ENCODE peak calls at places on chromosomes 5 and 9, in nine cellular contexts. I, W, K, M, P, V, H, F and L are unnamed samples.
A peak's percentile ranks its signal among the peaks of the same experiment; 100 is the strongest.

GRCh38 chr5:92444888-92445287 is 1061.8 kb upstream of the ARRDC3 start:
- DNase-seq in W (no peak), F (no peak), H (no peak), M (no peak), P (no peak), V (no peak), I (no peak), K (no peak), L (no peak)

GRCh38 chr9:135370411-135371375 is 108.9 kb upstream of the PPP1R26 start:
- DNase-seq in V (no peak), K (no peak), W (no peak), F (no peak), I (no peak), P (no peak), M (no peak), H (no peak), L (no peak)

GRCh38 chr9:22005700-22006605 is 3.2 kb downstream of the CDKN2B start:
- DNase-seq in V (peak; percentile 52), H (peak; percentile 60), M (peak; percentile 73), P (no peak), I (peak; percentile 72), W (no peak), F (peak; percentile 55), K (no peak), L (no peak)

GRCh38 chr9:16238730-16239129 is 631.7 kb downstream of the BNC2 start:
- DNase-seq in M (no peak), I (no peak), F (no peak), V (no peak), H (no peak), K (no peak), W (no peak), P (no peak), L (no peak)

GRCh38 chr9:132647355-132647754 is 22.4 kb downstream of the DDX31 start:
- DNase-seq in K (no peak), P (no peak), V (no peak), W (no peak), M (no peak), F (peak; percentile 99), I (no peak), H (peak; percentile 97), L (peak; percentile 96)

GRCh38 chr5:103498211-103498610 is 64.4 kb downstream of the NUDT12 start:
- DNase-seq in M (no peak), K (no peak), F (no peak), V (no peak), I (no peak), P (no peak), W (no peak), H (peak; percentile 57), L (no peak)

GRCh38 chr5:67050125-67050524 is 146.5 kb downstream of the CD180 start:
- DNase-seq in F (no peak), V (no peak), K (no peak), I (no peak), M (no peak), P (no peak), W (no peak), H (no peak), L (no peak)

GRCh38 chr5:138538943-138539627 is 4.0 kb downstream of the ETF1 start:
- DNase-seq in F (no peak), P (no peak), I (no peak), K (no peak), M (no peak), H (no peak), W (no peak), V (no peak), L (no peak)

GRCh38 chr9:115008536-115008935 is 78.1 kb upstream of the TNFSF8 start:
- DNase-seq in P (peak; percentile 54), V (no peak), M (no peak), H (peak; percentile 93), K (no peak), I (no peak), W (no peak), F (peak; percentile 95), L (peak; percentile 57)

GRCh38 chr5:134092875-134093274 is 21.6 kb upstream of the TCF7 start:
- DNase-seq in V (no peak), M (no peak), I (no peak), W (no peak), P (no peak), F (peak; percentile 61), K (no peak), H (no peak), L (no peak)

GRCh38 chr9:6563036-6563435 is 82.5 kb downstream of the GLDC start:
- DNase-seq in K (no peak), F (no peak), V (no peak), P (no peak), M (no peak), I (no peak), H (no peak), W (no peak), L (peak; percentile 67)

GRCh38 chr5:54883374-54884194 is 101.8 kb downstream of the ESM1 start:
- DNase-seq in H (peak; percentile 78), M (peak; percentile 81), P (no peak), K (no peak), W (peak; percentile 80), V (peak; percentile 69), F (peak; percentile 66), I (peak; percentile 78), L (peak; percentile 56)

DNA sequence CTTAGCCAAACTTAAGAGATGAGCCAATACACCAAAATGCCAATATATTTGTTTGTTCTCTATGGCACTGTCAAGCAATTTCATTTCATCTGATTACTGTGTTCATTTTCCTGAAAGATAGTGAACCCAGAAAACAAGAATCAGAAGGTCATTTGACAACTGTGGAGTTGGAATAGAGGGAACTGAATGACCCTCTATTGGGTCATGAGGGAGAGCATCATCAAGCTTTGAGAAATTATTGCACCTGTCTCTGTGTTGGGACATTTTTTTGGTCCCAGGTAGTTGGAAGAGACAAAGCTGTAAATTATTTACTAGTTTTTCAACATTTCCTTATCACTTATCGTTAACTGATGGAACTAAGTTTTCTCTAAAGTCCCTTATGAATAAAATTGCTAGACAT is 129.4 kb downstream of the GHR start:
- DNase-seq in F (no peak), P (no peak), W (no peak), H (no peak), I (no peak), K (no peak), V (no peak), M (no peak), L (no peak)
- H3K4me3 ChIP-seq in F (no peak overlapping the region), P (no peak overlapping the region), W (no peak overlapping the region), H (no peak overlapping the region), I (no peak overlapping the region), K (no peak overlapping the region), V (no peak overlapping the region), M (no peak overlapping the region), L (no peak overlapping the region)

DNA sequence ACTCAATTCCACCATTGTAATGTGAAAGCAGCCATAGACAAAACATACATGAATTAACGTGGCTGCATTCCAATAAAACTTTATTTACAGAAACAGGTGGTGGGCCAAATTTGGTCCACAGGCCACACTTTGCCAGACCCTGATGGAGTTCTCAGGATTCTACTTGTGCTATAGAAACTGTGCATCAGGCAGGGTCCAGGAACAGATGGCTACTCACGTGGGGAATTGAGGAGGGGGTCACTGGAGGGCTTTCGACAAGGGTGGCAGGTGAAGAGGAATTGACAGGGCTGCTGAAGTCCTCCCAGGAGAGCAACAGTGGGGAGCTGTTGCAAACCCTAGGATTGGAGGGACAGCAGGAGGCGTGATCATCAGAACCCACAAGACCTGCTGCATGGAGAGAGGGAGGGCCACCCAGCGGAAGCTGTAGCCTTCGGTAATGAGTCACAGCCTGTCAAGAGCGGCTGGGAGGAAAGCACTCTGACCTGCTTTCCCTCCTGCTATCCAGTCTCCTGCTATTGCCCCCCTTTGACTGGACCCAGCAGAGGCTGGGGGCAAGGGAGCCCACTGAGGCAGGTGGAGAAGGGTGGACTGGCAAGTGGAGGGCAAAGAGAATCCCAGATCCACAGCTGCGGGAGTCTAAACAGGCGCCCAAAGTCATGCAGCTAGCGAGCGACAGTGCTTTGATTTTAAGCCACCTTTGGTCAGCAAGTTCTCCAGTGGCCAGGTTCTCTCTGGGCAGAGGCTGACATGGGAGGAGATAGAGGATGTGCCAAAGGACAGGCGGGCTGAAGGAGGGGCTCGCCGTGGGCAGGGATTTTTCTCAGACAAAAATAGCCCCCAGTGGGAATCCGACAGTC is 138.3 kb upstream of the SMIM23 start:
- DNase-seq in F (peak; percentile 82), V (no peak), P (peak; percentile 88), K (no peak), I (no peak), W (peak; percentile 16), M (no peak), H (peak; percentile 92), L (peak; percentile 38)
- TF ChIP-seq CTCF in F (no peak), V (no peak), P (no peak), K (no peak), I (no peak), W (peak; percentile 14), M (no peak), H (peak; percentile 40), L (no peak)

DNA sequence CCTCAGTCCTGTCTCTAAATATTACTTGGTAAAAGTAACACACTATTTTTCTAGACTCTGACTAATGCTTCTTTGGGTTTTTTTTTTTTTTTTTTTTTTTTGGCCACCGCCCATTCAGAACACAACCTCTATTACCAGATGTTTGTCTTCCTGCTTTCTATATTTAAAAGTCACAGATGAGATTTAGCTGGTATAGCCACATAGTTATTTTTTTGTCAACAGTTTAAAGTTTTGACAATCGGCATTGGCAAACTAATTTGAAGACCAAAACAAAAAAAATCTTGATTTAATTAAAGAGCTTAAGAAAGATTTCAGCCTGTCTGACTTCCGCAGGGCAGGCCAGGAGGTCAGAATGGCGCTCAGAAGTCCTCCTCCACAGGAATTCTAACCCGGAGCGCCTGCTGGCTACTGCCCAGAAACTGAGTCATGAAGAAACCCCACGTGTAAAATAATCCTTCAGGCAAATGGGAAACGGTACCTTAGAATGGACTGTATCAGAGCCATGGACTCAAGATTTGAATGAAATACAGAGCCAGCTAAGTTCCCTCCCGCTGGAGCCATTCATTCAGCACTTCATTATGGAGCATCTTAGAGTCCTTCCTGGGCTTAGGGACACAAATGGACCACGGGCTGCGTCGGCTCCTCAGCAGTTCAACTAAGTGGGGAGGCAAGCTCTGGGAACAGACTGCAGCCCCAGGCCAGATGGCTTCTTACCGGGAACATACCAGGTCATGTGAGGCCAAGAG is 55.6 kb downstream of the PTPDC1 start:
- DNase-seq in F (peak; percentile 96), M (no peak), W (no peak), V (peak; percentile 80), P (no peak), K (no peak), I (no peak), H (peak; percentile 99), L (peak; percentile 98)
- H3K4me3 ChIP-seq in F (peak overlapping the region; percentile 12), M (no peak overlapping the region), W (no peak overlapping the region), V (no peak overlapping the region), P (no peak overlapping the region), K (no peak overlapping the region), I (no peak overlapping the region), H (no peak overlapping the region), L (peak overlapping the region; percentile 9)

DNA sequence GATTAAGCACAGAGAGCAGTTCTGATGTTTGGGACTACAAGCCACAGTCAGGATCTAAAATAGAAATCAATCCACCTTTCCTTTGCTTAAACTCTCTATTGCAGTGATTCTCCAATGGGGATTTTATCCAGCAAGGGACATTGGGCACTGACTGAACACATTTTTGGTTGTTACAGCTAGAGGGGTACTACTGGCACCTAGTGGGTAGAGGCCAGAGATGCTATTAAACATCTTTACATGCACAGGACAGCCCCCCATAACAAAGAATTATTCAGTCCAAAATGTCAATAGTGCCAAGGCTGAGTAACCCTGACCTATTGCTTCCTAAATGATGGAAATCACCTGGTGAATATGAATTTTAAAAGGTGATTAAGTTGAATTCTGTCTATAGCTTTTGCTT is 12.0 kb downstream of the ZNF622 start:
- DNase-seq in F (no peak), V (no peak), P (no peak), M (no peak), W (peak; percentile 39), H (no peak), I (no peak), K (no peak), L (no peak)
- TF ChIP-seq CTCF in F (no peak), V (no peak), P (no peak), M (peak; percentile 13), W (no peak), H (peak; percentile 7), I (no peak), K (no peak), L (no peak)